ENCODE peak calls at places on chromosome 11, in eight cellular contexts. M is astrocyte of the spinal cord, C is Calu3, B is astrocyte of the cerebellum, Q is cardiac fibroblast, P is neural crest cell, Y is AG09309, R is fibroblast of villous mesenchyme. E is an unnamed sample.

GRCh38 chr11:66719111-66719872 is 9.7 kb downstream of the SPTBN2 start:
- DNase-seq in M (no peak), C (no peak), B (no peak), Q (no peak), P (no peak), Y (no peak), R (no peak), E (no peak)

GRCh38 chr11:9253086-9253485 is 12.1 kb downstream of the DENND5A start:
- DNase-seq in M (no peak), C (no peak), B (no peak), Q (no peak), P (no peak), Y (no peak), R (no peak), E (no peak)

GRCh38 chr11:115241899-115242298 is 262.3 kb downstream of the CADM1 start:
- DNase-seq in M (no peak), C (no peak), B (no peak), Q (no peak), P (no peak), Y (no peak), R (no peak), E (no peak)

GRCh38 chr11:60973699-60974098 is 2.2 kb downstream of the CD6 start:
- DNase-seq in M (no peak), C (no peak), B (no peak), Q (no peak), P (no peak), Y (no peak), R (no peak), E (no peak)

GRCh38 chr11:22787055-22787454 is 42.5 kb downstream of the SVIP start:
- DNase-seq in M (no peak), C (no peak), B (no peak), Q (no peak), P (no peak), Y (no peak), R (no peak), E (no peak)

GRCh38 chr11:42239102-42239501 is 779.6 kb upstream of the LRRC4C start:
- DNase-seq in M (peak; percentile 69), C (no peak), B (peak; percentile 29), Q (peak; percentile 68), P (no peak), Y (peak; percentile 17), R (peak; percentile 31), E (no peak)

GRCh38 chr11:133026952-133027351 is 505.3 kb downstream of the OPCML start:
- DNase-seq in M (no peak), C (no peak), B (no peak), Q (no peak), P (no peak), Y (no peak), R (no peak), E (no peak)

GRCh38 chr11:117995472-117995871 is 9.3 kb downstream of the IL10RA start:
- DNase-seq in M (no peak), C (no peak), B (no peak), Q (no peak), P (no peak), Y (no peak), R (no peak), E (no peak)

GRCh38 chr11:134854391-134854991 is 442.4 kb upstream of the B3GAT1 start:
- DNase-seq in M (no peak), C (no peak), B (no peak), Q (no peak), P (no peak), Y (no peak), R (no peak), E (no peak)

GRCh38 chr11:96228472-96228871 is 114.5 kb downstream of the MAML2 start:
- DNase-seq in M (peak; percentile 97), C (peak; percentile 45), B (peak; percentile 93), Q (peak; percentile 97), P (no peak), Y (no peak), R (peak; percentile 95), E (no peak)

GRCh38 chr11:111792955-111793500 is 26.8 kb upstream of the PPP2R1B start:
- DNase-seq in M (no peak), C (no peak), B (no peak), Q (no peak), P (no peak), Y (no peak), R (no peak), E (no peak)

GRCh38 chr11:27008811-27009535 is 15.1 kb downstream of the FIBIN start:
- DNase-seq in M (no peak), C (no peak), B (no peak), Q (peak; percentile 33), P (no peak), Y (no peak), R (no peak), E (no peak)

GRCh38 chr11:11444800-11445126 is 91.7 kb upstream of the CSNK2A3 start:
- DNase-seq in M (no peak), C (no peak), B (no peak), Q (no peak), P (no peak), Y (no peak), R (no peak), E (no peak)

GRCh38 chr11:57325735-57326048 is 940 bp upstream of the TNKS1BP1 start:
- DNase-seq in M (no peak), C (no peak), B (no peak), Q (no peak), P (no peak), Y (no peak), R (no peak), E (peak; percentile 52)

GRCh38 chr11:124863137-124863825 is 2.0 kb upstream of the ROBO3 start:
- DNase-seq in M (peak; percentile 8), C (no peak), B (no peak), Q (peak; percentile 39), P (no peak), Y (no peak), R (peak; percentile 45), E (no peak)

GRCh38 chr11:29135504-29135903 is 881.3 kb downstream of the KCNA4 start:
- DNase-seq in M (peak; percentile 66), C (no peak), B (peak; percentile 27), Q (peak; percentile 61), P (no peak), Y (peak; percentile 32), R (no peak), E (no peak)

GRCh38 chr11:76323804-76324203 is 57.1 kb downstream of the THAP12 start:
- DNase-seq in M (no peak), C (no peak), B (no peak), Q (no peak), P (no peak), Y (no peak), R (no peak), E (no peak)

GRCh38 chr11:113991170-113991569 is 16.3 kb downstream of the HTR3A start:
- DNase-seq in M (peak; percentile 39), C (peak; percentile 6), B (peak; percentile 35), Q (peak; percentile 55), P (peak; percentile 65), Y (no peak), R (peak; percentile 43), E (peak; percentile 64)

GRCh38 chr11:11594162-11594561 is 27.6 kb downstream of the GALNT18 start:
- DNase-seq in M (no peak), C (no peak), B (no peak), Q (no peak), P (no peak), Y (no peak), R (no peak), E (no peak)

GRCh38 chr11:123302751-123303195 is 107.7 kb upstream of the CLMP start:
- DNase-seq in M (peak; percentile 44), C (no peak), B (peak; percentile 5), Q (peak; percentile 71), P (no peak), Y (peak; percentile 46), R (peak; percentile 24), E (no peak)
- TF ChIP-seq CTCF in M (peak; percentile 15), C (no peak), B (no peak), Q (peak; percentile 7), P (peak; percentile 18), Y (peak; percentile 49), R (no peak), E (no peak)

DNA sequence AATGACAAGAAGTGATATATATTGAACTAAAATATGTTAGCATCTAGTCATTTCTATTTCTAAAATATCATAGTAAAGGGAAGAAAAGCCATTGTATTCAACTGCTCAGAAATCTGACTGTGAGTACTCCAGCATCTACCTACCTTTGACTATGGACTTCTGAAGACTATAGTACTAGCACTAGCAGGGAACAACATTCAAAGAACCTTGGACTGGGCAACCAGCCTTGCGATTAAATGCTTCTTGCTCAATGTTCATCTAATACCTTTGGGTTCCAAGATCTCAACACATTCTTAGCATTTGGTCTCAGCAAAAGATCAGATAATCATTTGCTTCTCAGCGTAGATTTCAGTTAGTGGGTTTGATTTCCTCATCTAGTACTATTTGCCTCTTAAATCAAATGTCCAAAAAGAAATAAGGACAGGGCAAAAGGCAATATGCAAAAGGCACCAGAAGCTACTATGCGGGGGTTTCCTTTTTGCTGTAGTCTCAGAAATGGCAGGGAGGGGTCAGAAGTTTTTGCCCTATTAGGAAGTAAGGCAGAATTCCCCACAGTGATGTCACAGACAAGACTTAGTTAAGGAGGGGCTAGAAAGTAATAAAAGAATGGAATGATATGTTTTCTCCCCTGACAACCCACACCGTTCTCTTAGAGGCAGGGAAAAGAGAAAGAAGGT is 80.6 kb downstream of the GAB2 start:
- DNase-seq in M (no peak), C (no peak), B (no peak), Q (no peak), P (no peak), Y (no peak), R (peak; percentile 16), E (no peak)
- TF ChIP-seq CTCF in M (no peak), C (no peak), B (no peak), Q (no peak), P (no peak), Y (no peak), R (no peak), E (no peak)

DNA sequence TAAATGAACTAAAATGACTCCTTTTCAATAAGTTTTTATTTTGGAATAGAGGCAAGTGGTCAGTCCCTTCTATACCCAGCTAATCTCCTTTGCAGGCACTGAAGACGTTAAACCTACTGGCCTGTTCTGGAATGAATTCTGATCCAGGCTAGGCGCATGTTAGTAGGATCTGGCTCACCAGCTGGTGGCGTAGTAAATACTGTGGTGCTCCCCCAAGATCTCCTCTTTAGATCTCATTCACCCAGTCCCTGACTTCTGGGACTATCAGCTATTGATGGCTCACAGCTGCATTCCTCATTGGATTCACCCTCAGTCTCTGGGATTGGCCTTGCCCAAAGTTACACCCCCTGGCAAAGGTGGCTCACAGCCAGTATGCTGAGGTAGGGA is 173.6 kb upstream of the DDI1 start:
- DNase-seq in M (no peak), C (no peak), B (no peak), Q (no peak), P (no peak), Y (no peak), R (no peak), E (no peak)
- TF ChIP-seq CTCF in M (no peak), C (no peak), B (no peak), Q (no peak), P (no peak), Y (no peak), R (no peak), E (no peak)

GRCh38 chr11:33457948-33458347 is 200.8 kb downstream of the HIPK3 start:
- DNase-seq in M (no peak), C (no peak), B (no peak), Q (no peak), P (no peak), Y (no peak), R (no peak), E (no peak)
- TF ChIP-seq CTCF in M (no peak), C (no peak), B (no peak), Q (no peak), P (no peak), Y (no peak), R (no peak), E (no peak)

GRCh38 chr11:67732045-67732787 is 57.8 kb upstream of the ALDH3B2 start:
- DNase-seq in M (no peak), C (peak; percentile 70), B (no peak), Q (no peak), P (no peak), Y (no peak), R (no peak), E (peak; percentile 25)
- TF ChIP-seq CTCF in M (no peak), C (peak; percentile 62), B (no peak), Q (no peak), P (peak; percentile 50), Y (no peak), R (peak; percentile 31), E (no peak)

E was measured in endothelial cell.